ENCODE peak calls at places on chromosome 7, in five cellular contexts. V, H, N, T and Q are unnamed samples.

GRCh38 chr7:121138262-121138933 is 149.9 kb downstream of the CPED1 start:
- DNase-seq in V (peak; percentile 23), H (no peak), N (peak; percentile 11), T (no peak), Q (no peak)

GRCh38 chr7:139041378-139042053 is 5.7 kb upstream of the ZC3HAV1L start:
- DNase-seq in V (no peak), H (no peak), N (no peak), T (no peak), Q (no peak)

GRCh38 chr7:146090023-146090645 is 26.5 kb upstream of the CNTNAP2 start:
- DNase-seq in V (no peak), H (no peak), N (peak; percentile 56), T (peak; percentile 31), Q (peak; percentile 56)

GRCh38 chr7:13845601-13846000 is 143.9 kb downstream of the ETV1 start:
- DNase-seq in V (no peak), H (no peak), N (no peak), T (no peak), Q (no peak)

GRCh38 chr7:93894966-93895650 is 4.6 kb upstream of the TFPI2 start:
- DNase-seq in V (no peak), H (no peak), N (no peak), T (no peak), Q (no peak)

GRCh38 chr7:142770720-142771352 is at the start of gene PRSS2:
- DNase-seq in V (no peak), H (no peak), N (no peak), T (no peak), Q (peak; percentile 34)

GRCh38 chr7:2007526-2007925 is 225.2 kb downstream of the MAD1L1 start:
- DNase-seq in V (no peak), H (no peak), N (no peak), T (no peak), Q (no peak)

GRCh38 chr7:44258865-44259546 is 58.2 kb downstream of the YKT6 start:
- DNase-seq in V (no peak), H (no peak), N (no peak), T (no peak), Q (no peak)

GRCh38 chr7:116740758-116741462 is 68.9 kb downstream of the MET start:
- DNase-seq in V (no peak), H (no peak), N (no peak), T (no peak), Q (no peak)

GRCh38 chr7:23811540-23811939 is 101.5 kb downstream of the STK31 start:
- DNase-seq in V (no peak), H (no peak), N (peak; percentile 44), T (no peak), Q (no peak)

GRCh38 chr7:74006032-74006431 is 21.9 kb upstream of the ELN start:
- DNase-seq in V (no peak), H (no peak), N (no peak), T (no peak), Q (no peak)

GRCh38 chr7:74625446-74625845 is 32.1 kb upstream of the GTF2I start:
- DNase-seq in V (no peak), H (no peak), N (no peak), T (no peak), Q (no peak)